ENCODE peak calls at places on chromosomes 5 and 9, in four cellular contexts. G is astrocyte of the cerebellum, U is progenitor cell of endocrine pancreas, X is GM13976. W is an unnamed sample.

GRCh38 chr9:122991370-122991830 is 42.1 kb upstream of the GPR21 start:
- DNase-seq in U (no peak), X (peak; percentile 51), G (peak; percentile 78), W (peak; percentile 86)

GRCh38 chr5:108380531-108381021 is 1.3 kb downstream of the FBXL17 start:
- DNase-seq in U (peak; percentile 30), G (no peak), X (peak; percentile 78), W (no peak)

GRCh38 chr5:114361724-114362196 is at the start of gene KCNN2:
- DNase-seq in G (peak; percentile 3), X (peak; percentile 73), U (peak; percentile 81), W (peak; percentile 59)

GRCh38 chr9:111484564-111484878 is 338 bp upstream of the ECPAS start:
- DNase-seq in X (no peak), U (no peak), G (no peak), W (no peak)

GRCh38 chr9:135759676-135760300 is 57.8 kb downstream of the KCNT1 start:
- DNase-seq in X (no peak), U (no peak), G (no peak), W (no peak)

GRCh38 chr5:143051244-143052058 is 281.3 kb downstream of the ARHGAP26 start:
- DNase-seq in G (peak; percentile 86), U (no peak), X (no peak), W (peak; percentile 85)

GRCh38 chr5:132814441-132815294 is 1.6 kb downstream of the SOWAHA start:
- DNase-seq in X (no peak), U (no peak), G (no peak), W (no peak)

GRCh38 chr9:119221281-119221680 is 148.0 kb downstream of the BRINP1 start:
- DNase-seq in G (no peak), X (no peak), U (no peak), W (peak; percentile 47)

GRCh38 chr5:171094356-171094755 is 214.7 kb upstream of the TLX3 start:
- DNase-seq in X (no peak), G (no peak), U (no peak), W (no peak)

GRCh38 chr5:155883966-155884555 is 442.9 kb upstream of the SGCD start:
- DNase-seq in X (no peak), G (no peak), U (no peak), W (no peak)

GRCh38 chr9:119453980-119454379 is 84.7 kb upstream of the BRINP1 start:
- DNase-seq in U (no peak), X (no peak), G (no peak), W (no peak)

GRCh38 chr5:94010814-94011213 is 269.4 kb upstream of the POU5F2 start:
- DNase-seq in U (no peak), G (no peak), X (no peak), W (no peak)

GRCh38 chr9:99040911-99041582 is 63.9 kb upstream of the TGFBR1 start:
- DNase-seq in X (no peak), G (no peak), U (no peak), W (peak; percentile 59)

GRCh38 chr5:40653221-40654022 is 26.3 kb upstream of the PTGER4 start:
- DNase-seq in U (no peak), G (no peak), X (no peak), W (no peak)

GRCh38 chr5:147417133-147417813 is 92.6 kb downstream of the DPYSL3 start:
- DNase-seq in X (no peak), U (no peak), G (peak; percentile 92), W (no peak)

DNA sequence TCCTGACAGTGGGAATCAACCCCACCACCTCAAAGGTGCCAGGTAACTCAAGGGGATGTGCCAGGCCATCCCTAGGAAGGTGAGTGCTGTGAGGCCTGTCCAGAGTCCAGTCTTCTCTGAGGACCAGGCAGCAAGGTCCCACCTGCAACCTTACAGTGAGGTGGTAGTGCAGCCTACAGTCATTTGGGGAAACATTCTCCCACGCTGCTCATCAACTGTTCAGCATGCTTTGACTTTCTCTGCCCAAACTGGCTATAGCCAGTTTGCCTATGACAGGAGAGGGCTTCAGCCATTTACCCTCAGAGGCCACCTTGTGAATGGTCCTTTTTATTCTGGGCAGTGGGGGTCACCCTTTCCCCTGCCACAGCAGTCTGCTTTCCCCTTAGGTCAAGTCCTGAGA is 81.9 kb downstream of the ATPSCKMT start:
- DNase-seq in U (no peak), X (no peak), G (no peak), W (no peak)
- TF ChIP-seq CTCF in U (no peak), X (no peak), G (no peak), W (no peak)

GRCh38 chr9:79292731-79293280 is 279.0 kb upstream of the TLE4 start:
- DNase-seq in X (no peak), G (no peak), U (no peak), W (no peak)
- TF ChIP-seq CTCF in X (no peak), G (no peak), U (no peak), W (no peak)

DNA sequence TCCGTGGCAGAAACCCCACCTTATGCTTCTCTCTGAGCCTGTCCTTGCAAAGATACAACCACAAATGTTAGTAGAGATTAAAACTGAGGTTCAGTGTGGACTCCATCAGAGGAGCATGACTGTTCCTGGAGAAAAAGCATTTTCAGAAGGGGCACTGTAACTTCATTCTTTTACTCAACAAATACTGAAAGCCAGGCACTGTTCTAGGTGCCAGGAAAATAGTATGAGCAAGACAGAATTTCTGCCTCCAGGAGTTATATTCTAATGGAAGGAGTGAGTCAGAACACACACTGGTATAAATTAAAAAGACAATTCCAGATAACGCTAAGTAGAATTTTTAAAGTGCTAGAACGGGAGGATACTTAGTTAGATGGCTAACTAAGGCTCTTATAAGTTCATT is 251.4 kb upstream of the GAS1 start:
- DNase-seq in X (no peak), U (no peak), G (no peak), W (no peak)
- TF ChIP-seq CTCF in X (no peak), U (no peak), G (no peak), W (no peak)

GRCh38 chr5:128842241-128842640 is 123.0 kb upstream of the SLC27A6 start:
- DNase-seq in X (no peak), G (peak; percentile 2), U (no peak), W (no peak)

GRCh38 chr5:128838631-128839030 is 126.7 kb upstream of the SLC27A6 start:
- DNase-seq in G (no peak), X (no peak), U (no peak), W (no peak)

GRCh38 chr5:128850049-128850448 is 115.2 kb upstream of the SLC27A6 start:
- DNase-seq in G (no peak), X (no peak), U (no peak), W (no peak)

GRCh38 chr5:128844354-128844923 is 120.8 kb upstream of the SLC27A6 start:
- DNase-seq in G (peak; percentile 26), U (no peak), X (peak; percentile 7), W (no peak)
- TF ChIP-seq CTCF in G (no peak), U (peak; percentile 44), X (no peak), W (peak; percentile 12)

DNA sequence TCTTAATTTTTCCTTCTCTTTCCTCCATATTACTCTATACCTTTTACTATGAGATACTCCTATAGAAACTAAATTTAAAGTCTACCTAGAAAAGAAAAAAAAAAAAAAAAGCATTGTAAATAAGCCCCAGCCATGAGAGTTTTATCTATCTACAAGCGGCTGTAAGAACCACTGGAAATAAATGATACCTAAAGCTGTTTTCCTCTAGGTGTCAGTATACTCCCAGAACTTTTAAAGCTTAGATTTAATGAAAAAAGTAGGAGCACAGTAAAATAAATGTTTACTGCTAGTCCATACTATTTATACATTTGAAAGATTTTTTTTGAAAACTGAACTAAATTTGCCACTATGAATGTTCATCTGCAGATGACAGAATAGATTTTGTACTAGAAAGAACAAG is 26.2 kb downstream of the TYRP1 start:
- DNase-seq in G (no peak), U (no peak), X (no peak), W (no peak)
- TF ChIP-seq CTCF in G (peak; percentile 38), U (peak; percentile 74), X (no peak), W (peak; percentile 43)

GRCh38 chr5:26003966-26004365 is 1034.4 kb downstream of the CDH9 start:
- DNase-seq in U (no peak), G (no peak), X (no peak), W (no peak)

GRCh38 chr5:26012078-26012477 is 1026.3 kb downstream of the CDH9 start:
- DNase-seq in X (no peak), U (no peak), G (no peak), W (no peak)

DNA sequence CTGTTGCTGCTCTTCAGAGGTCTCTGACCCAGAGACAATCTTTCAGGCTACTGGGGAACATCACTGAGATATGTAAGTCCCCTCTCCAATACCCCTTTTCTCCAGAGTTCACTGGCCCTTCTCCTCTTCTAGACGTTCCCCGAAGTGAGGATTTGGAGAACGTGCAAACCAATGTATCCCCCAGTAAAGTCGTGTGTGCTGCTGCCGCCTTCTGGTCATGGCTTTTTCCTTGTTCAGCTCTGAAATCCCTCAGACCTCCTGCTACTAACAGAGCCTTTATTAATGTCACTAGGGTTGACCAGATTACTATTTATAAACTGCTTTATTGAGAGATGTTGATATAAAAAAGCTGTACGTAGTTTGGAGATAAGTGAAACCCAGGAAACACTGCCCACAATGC is 1028.6 kb downstream of the CDH9 start:
- DNase-seq in G (no peak), U (no peak), X (no peak), W (no peak)
- TF ChIP-seq CTCF in G (no peak), U (peak; percentile 59), X (no peak), W (peak; percentile 41)

GRCh38 chr5:34898258-34898895 is 16.9 kb downstream of the RAD1 start:
- DNase-seq in U (peak; percentile 42), G (peak; percentile 65), X (peak; percentile 55), W (no peak)
- TF ChIP-seq CTCF in U (peak; percentile 91), G (peak; percentile 91), X (peak; percentile 81), W (peak; percentile 89)